ENCODE peak calls at places on chromosomes 1 and 21, in four cellular contexts. V is BE2C, K is hepatocyte, Z is psoas muscle. F is an unnamed sample.

GRCh38 chr1:74971982-74972381 is 162.2 kb upstream of the LHX8 start:
- DNase-seq in V (no peak), K (no peak), Z (no peak), F (no peak)

GRCh38 chr1:53390736-53391135 is 62.9 kb upstream of the LRP8 start:
- DNase-seq in V (peak; percentile 22), K (no peak), Z (no peak), F (no peak)

GRCh38 chr1:38858833-38859560 is 575 bp downstream of the RRAGC start:
- DNase-seq in V (peak; percentile 12), K (peak; percentile 77), Z (peak; percentile 52), F (no peak)

GRCh38 chr1:18638818-18639193 is 8.2 kb downstream of the PAX7 start:
- DNase-seq in V (no peak), K (no peak), Z (no peak), F (no peak)

GRCh38 chr1:35857830-35858229 is 25.2 kb upstream of the AGO1 start:
- DNase-seq in V (no peak), K (peak; percentile 46), Z (no peak), F (no peak)

GRCh38 chr1:115364044-115364775 is 26.2 kb upstream of the NGF start:
- DNase-seq in V (no peak), K (peak; percentile 30), Z (no peak), F (no peak)

GRCh38 chr1:100229681-100230443 is 19.8 kb downstream of the DBT start:
- DNase-seq in V (no peak), K (no peak), Z (no peak), F (no peak)

GRCh38 chr1:201357636-201358348 is 19.7 kb downstream of the TNNT2 start:
- DNase-seq in V (no peak), K (no peak), Z (no peak), F (no peak)

GRCh38 chr1:226064816-226065248 is 2.3 kb downstream of the H3-3A start:
- DNase-seq in V (peak; percentile 49), K (peak; percentile 75), Z (no peak), F (no peak)

GRCh38 chr1:243230914-243231313 is 24.2 kb downstream of the CEP170 start:
- DNase-seq in V (no peak), K (peak; percentile 16), Z (no peak), F (no peak)

GRCh38 chr1:116356673-116357072 is 16.4 kb upstream of the ATP1A1 start:
- DNase-seq in V (no peak), K (no peak), Z (no peak), F (no peak)

GRCh38 chr1:154574715-154575114 is 7.1 kb downstream of the CHRNB2 start:
- DNase-seq in V (peak; percentile 87), K (peak; percentile 54), Z (no peak), F (no peak)

GRCh38 chr1:61741682-61742619 is at the start of gene PATJ:
- DNase-seq in V (peak; percentile 11), K (peak; percentile 92), Z (peak; percentile 34), F (no peak)

GRCh38 chr1:106746448-106747085 is 309.9 kb upstream of the PRMT6 start:
- DNase-seq in V (no peak), K (no peak), Z (no peak), F (no peak)

GRCh38 chr1:93587354-93587753 is 94.3 kb downstream of the BCAR3 start:
- DNase-seq in V (no peak), K (no peak), Z (peak; percentile 24), F (no peak)

GRCh38 chr1:89309828-89310227 is 37.2 kb upstream of the GBP5 start:
- DNase-seq in V (no peak), K (no peak), Z (no peak), F (no peak)

GRCh38 chr21:43884012-43884860 is 19.2 kb downstream of the AGPAT3 start:
- DNase-seq in V (peak; percentile 34), K (peak; percentile 91), Z (no peak), F (no peak)

GRCh38 chr1:102100666-102101065 is 103.9 kb upstream of the OLFM3 start:
- DNase-seq in V (no peak), K (no peak), Z (no peak), F (no peak)

GRCh38 chr1:94101613-94101940 is 19.4 kb downstream of the ABCA4 start:
- DNase-seq in V (no peak), K (peak; percentile 58), Z (no peak), F (no peak)

GRCh38 chr1:179229214-179230140 is at the start of gene ABL2:
- DNase-seq in V (peak; percentile 62), K (peak; percentile 67), Z (peak; percentile 33), F (no peak)

GRCh38 chr1:99737016-99737415 is 29.4 kb downstream of the FRRS1 start:
- DNase-seq in V (peak; percentile 64), K (peak; percentile 42), Z (no peak), F (no peak)

GRCh38 chr1:150186789-150187559 is 37.3 kb downstream of the PLEKHO1 start:
- DNase-seq in V (peak; percentile 14), K (peak; percentile 66), Z (no peak), F (no peak)

GRCh38 chr21:37195078-37195477 is 72.1 kb downstream of the VPS26C start:
- DNase-seq in V (no peak), K (no peak), Z (no peak), F (no peak)

GRCh38 chr1:115314765-115315164 is 23.3 kb downstream of the NGF start:
- DNase-seq in V (no peak), K (peak; percentile 20), Z (no peak), F (no peak)

GRCh38 chr1:53590581-53591515 is 131.6 kb downstream of the DMRTB1 start:
- DNase-seq in V (no peak), K (peak; percentile 49), Z (no peak), F (no peak)

GRCh38 chr1:162633327-162633762 is 1.1 kb downstream of the DDR2 start:
- DNase-seq in V (peak; percentile 46), K (peak; percentile 17), Z (no peak), F (no peak)

GRCh38 chr1:12435639-12436344 is 182.2 kb downstream of the DHRS3 start:
- DNase-seq in V (no peak), K (no peak), Z (no peak), F (no peak)

GRCh38 chr1:147152772-147153171 is 19.5 kb downstream of the PRKAB2 start:
- DNase-seq in V (no peak), K (no peak), Z (no peak), F (no peak)

GRCh38 chr1:173134800-173135199 is 72.3 kb downstream of the TNFSF4 start:
- DNase-seq in V (no peak), K (peak; percentile 27), Z (no peak), F (no peak)

GRCh38 chr1:50424940-50425375 is 1.7 kb upstream of the DMRTA2 start:
- DNase-seq in V (no peak), K (no peak), Z (no peak), F (no peak)

GRCh38 chr1:113199718-113200455 is 126.9 kb downstream of the LRIG2 start:
- DNase-seq in V (peak; percentile 75), K (no peak), Z (no peak), F (no peak)

DNA sequence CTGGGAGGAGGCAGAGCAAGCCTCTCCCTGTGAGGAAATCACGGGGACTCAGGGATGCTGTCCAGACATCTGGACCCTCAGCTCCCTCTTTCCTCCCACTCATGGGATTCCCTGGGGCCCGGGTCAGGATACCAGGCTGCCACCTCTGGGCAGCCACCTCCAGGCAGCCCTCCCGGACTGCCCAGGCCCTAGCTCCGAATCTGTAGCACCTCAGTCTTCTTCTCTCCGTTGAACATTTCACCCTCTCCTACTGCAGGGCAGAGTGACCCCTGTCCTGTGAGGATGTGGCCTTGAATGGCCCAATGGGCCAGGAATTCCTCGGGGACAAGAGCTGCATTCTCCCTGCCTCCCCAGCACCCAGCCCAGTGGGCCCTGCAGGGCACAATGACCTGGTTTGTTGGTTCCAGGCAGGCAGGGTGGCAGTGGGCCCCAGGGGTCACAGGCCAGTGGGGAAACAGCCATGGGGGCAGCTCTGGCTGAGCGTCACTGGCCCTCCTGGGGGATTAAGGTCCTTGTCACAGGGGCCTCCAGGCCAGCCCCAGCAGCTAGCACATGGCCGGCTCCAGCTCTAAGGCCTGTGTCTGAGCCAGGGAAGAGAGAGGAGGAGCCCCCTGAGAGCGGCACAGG is 9.5 kb upstream of the TTC34 start:
- DNase-seq in V (no peak), K (no peak), Z (no peak), F (no peak)
- H3K9me3 ChIP-seq in V (no peaks in the 10 kb centered on the region), K (no peaks in the 10 kb centered on the region), Z (peaks cover 5% of the 10 kb centered on the region), F (no peaks in the 10 kb centered on the region)

DNA sequence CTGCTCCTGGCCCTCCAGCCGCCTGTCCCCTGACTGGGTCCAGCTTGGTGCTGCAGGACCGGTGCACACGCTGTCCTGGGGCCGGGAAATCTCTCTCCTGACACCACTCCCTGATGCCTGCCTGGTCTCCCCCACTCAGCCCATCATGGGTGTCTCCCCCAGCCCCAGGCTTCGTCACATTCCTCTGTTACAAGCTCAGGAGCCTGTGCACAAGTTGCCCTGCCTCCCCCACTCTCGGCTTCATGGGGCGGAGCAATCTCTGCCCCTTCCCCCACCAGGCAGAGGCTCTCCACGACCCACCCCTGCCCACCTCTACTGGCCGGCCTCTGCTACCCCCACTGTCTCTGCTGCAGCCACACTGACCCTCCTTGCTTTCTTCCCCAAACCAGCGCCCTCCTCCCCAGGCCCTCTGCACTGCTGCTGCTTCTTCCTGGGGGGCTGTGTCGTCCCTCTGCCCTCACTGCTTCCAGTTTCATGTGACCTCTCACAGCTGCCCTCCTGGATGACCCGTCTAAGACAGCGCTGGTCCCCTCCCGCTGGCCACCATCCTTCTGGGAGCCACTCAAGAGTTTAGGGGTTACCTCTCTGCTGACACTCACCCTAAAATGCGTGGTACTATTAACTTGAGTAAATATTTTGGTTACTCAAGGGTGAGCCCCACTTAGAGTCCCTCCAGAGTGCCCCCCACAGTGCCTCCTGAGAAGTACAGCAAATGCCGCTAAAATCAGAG is 5.7 kb upstream of the RIPK4 start:
- DNase-seq in V (no peak), K (no peak), Z (no peak), F (no peak)
- TF ChIP-seq CTCF in V (no peak), K (no peak), Z (no peak), F (no peak)

DNA sequence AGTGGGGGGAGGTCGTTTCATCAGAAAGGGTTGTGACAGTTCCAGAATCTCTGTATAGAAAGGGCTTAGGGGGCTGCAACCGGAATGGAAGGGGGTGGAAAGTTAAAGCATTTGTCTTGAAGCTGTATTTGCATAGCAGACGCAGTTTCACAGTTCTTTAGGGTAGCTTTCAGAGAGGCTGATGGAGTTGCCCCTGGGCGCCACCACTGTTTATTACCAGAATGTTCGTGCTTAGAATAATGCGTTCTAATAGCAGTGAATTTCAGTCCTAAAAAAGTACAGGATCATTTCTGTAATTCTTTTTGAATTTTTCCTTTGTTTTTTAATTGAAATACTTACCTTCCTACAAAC is 1.3 kb downstream of the EXO1 start:
- DNase-seq in V (no peak), K (no peak), Z (no peak), F (no peak)
- H3K9me3 ChIP-seq in V (no peaks in the 10 kb centered on the region), K (no peaks in the 10 kb centered on the region), Z (no peaks in the 10 kb centered on the region), F (no peaks in the 10 kb centered on the region)

GRCh38 chr1:68958957-68959356 is 462.1 kb upstream of the DEPDC1 start:
- DNase-seq in V (no peak), K (no peak), Z (no peak), F (no peak)

GRCh38 chr1:68955424-68955823 is 458.5 kb upstream of the DEPDC1 start:
- DNase-seq in V (no peak), K (no peak), Z (no peak), F (no peak)

GRCh38 chr1:68954841-68955240 is 458.0 kb upstream of the DEPDC1 start:
- DNase-seq in V (no peak), K (no peak), Z (no peak), F (no peak)

GRCh38 chr1:68949999-68950398 is 453.1 kb upstream of the DEPDC1 start:
- DNase-seq in V (no peak), K (no peak), Z (no peak), F (no peak)

DNA sequence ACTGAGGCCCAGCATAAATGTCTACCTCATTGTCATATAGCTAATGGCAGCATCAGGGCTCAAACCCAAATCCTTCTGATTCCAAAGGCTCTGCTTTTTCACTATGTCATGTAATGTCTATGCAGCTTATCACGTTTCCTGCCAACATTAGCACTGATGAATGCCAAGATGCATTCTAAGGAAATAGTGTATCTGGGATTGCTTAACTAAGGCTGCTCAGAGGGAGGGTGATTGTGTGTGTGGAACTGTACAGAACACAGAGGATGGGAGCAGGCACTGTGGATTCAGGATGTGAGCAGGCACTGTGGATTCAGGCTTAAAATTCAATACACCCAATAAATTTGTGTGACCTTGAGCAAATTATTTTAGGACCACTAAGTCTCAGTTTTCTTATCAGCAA is 456.4 kb upstream of the DEPDC1 start:
- DNase-seq in V (no peak), K (no peak), Z (no peak), F (no peak)
- TF ChIP-seq CTCF in V (no peak), K (no peak), Z (no peak), F (no peak)